ENCODE peak calls at places on chromosomes 13 and 19, in seven cellular contexts. Q, M, X, I, O, R and F are unnamed samples.

GRCh38 chr19:50537769-50538230 is 24.1 kb upstream of the ASPDH start:
- DNase-seq in M (peak; percentile 34), R (peak; percentile 74), Q (peak; percentile 67), O (peak; percentile 64), X (peak; percentile 77), I (peak; percentile 63), F (peak; percentile 26)

GRCh38 chr19:35908977-35909683 is 1.0 kb upstream of the TYROBP start:
- DNase-seq in O (peak; percentile 75), R (peak; percentile 72), I (peak; percentile 69), M (no peak), Q (no peak), X (no peak), F (no peak)

GRCh38 chr13:48570225-48570828 is 37.4 kb upstream of the RCBTB2 start:
- DNase-seq in Q (no peak), O (no peak), X (no peak), R (no peak), M (no peak), I (no peak), F (no peak)

GRCh38 chr13:110293037-110293436 is 13.9 kb downstream of the COL4A1 start:
- DNase-seq in Q (no peak), O (peak; percentile 55), I (no peak), X (no peak), M (no peak), R (no peak), F (no peak)

GRCh38 chr19:31534786-31535185 is 185.6 kb upstream of the TSHZ3 start:
- DNase-seq in I (no peak), O (peak; percentile 26), R (no peak), Q (no peak), M (no peak), X (no peak), F (no peak)

GRCh38 chr19:48249502-48250014 is 6.2 kb downstream of the CARD8 start:
- DNase-seq in X (no peak), M (no peak), R (peak; percentile 34), O (peak; percentile 72), I (peak; percentile 48), Q (no peak), F (no peak)

GRCh38 chr19:7533281-7533819 is 2.2 kb upstream of the PNPLA6 start:
- DNase-seq in Q (no peak), O (peak; percentile 66), X (peak; percentile 71), M (no peak), I (peak; percentile 70), R (peak; percentile 80), F (no peak)

GRCh38 chr13:68551701-68552522 is 1321.8 kb upstream of the PCDH9 start:
- DNase-seq in I (no peak), M (no peak), R (no peak), X (no peak), Q (no peak), O (no peak), F (no peak)

GRCh38 chr19:794989-795658 is 2.1 kb upstream of the PTBP1 start:
- DNase-seq in R (peak; percentile 60), Q (no peak), I (no peak), O (no peak), X (no peak), M (no peak), F (no peak)

GRCh38 chr19:45322311-45322710 is 364 bp downstream of the CKM start:
- DNase-seq in I (no peak), Q (no peak), M (no peak), O (no peak), X (no peak), R (peak; percentile 39), F (no peak)

GRCh38 chr19:9406798-9407352 is 28.5 kb downstream of the ZNF266 start:
- DNase-seq in M (peak; percentile 26), X (peak; percentile 88), O (peak; percentile 62), Q (no peak), R (peak; percentile 81), I (peak; percentile 77), F (peak; percentile 29)

GRCh38 chr19:46475976-46476375 is 4.6 kb upstream of the PNMA8A start:
- DNase-seq in R (no peak), O (no peak), I (no peak), X (peak; percentile 73), Q (no peak), M (no peak), F (no peak)

GRCh38 chr13:34942732-34943674 is 933 bp downstream of the NBEA start:
- DNase-seq in I (peak; percentile 56), Q (no peak), O (no peak), M (no peak), R (peak; percentile 18), X (no peak), F (no peak)

GRCh38 chr13:76745246-76746200 is 140.7 kb downstream of the KCTD12 start:
- DNase-seq in X (no peak), R (no peak), M (no peak), O (no peak), I (no peak), Q (no peak), F (no peak)

GRCh38 chr13:76725211-76725610 is 161.0 kb downstream of the KCTD12 start:
- DNase-seq in O (no peak), I (no peak), X (peak; percentile 66), M (no peak), Q (no peak), R (no peak), F (peak; percentile 57)

GRCh38 chr13:113613789-113614379 is 29.3 kb downstream of the TFDP1 start:
- DNase-seq in R (no peak), M (no peak), X (no peak), I (no peak), Q (no peak), O (no peak), F (no peak)

GRCh38 chr13:100382787-100383186 is 205.8 kb downstream of the GGACT start:
- DNase-seq in M (no peak), X (peak; percentile 72), R (no peak), I (no peak), Q (no peak), O (no peak), F (no peak)

GRCh38 chr13:41365636-41366035 is 54.6 kb downstream of the NAA16 start:
- DNase-seq in Q (no peak), M (no peak), R (no peak), X (no peak), O (no peak), I (no peak), F (no peak)

GRCh38 chr13:46864941-46865340 is 31.9 kb downstream of the HTR2A start:
- DNase-seq in I (no peak), O (no peak), X (no peak), Q (no peak), M (no peak), R (no peak), F (no peak)

GRCh38 chr19:3336680-3337523 is 29.5 kb upstream of the NFIC start:
- DNase-seq in R (peak; percentile 85), M (peak; percentile 84), X (peak; percentile 83), I (peak; percentile 94), O (peak; percentile 94), Q (peak; percentile 97), F (no peak)

GRCh38 chr13:45370922-45371406 is 30.0 kb upstream of the TPT1 start:
- DNase-seq in O (peak; percentile 78), M (peak; percentile 43), X (peak; percentile 75), Q (peak; percentile 71), I (peak; percentile 64), R (peak; percentile 80), F (peak; percentile 95)

DNA sequence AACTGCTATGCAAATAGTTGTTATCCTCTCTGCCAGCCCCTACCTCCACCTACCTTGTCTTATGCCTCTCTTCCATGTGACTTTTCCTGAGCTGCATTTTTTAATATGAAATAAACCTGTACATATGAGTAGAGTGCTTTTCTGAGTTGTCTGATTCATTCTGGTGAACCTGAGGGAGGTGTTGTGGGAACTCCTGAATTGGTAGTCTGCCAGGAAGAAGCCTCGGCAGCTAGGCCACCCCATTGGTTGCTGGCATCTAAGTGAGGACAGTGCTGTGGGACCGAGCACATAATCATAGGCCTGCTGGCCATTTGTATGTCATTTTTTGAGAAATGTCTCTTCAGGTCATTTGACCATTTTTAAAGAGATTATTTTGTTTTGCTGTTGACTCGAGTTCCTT is 1146.8 kb downstream of the UQCRFS1 start:
- DNase-seq in R (no peak), M (no peak), Q (no peak), O (no peak), X (no peak), I (no peak), F (no peak)
- H3K4me3 ChIP-seq in R (no peak overlapping the region), M (no peak overlapping the region), Q (no peak overlapping the region), O (no peak overlapping the region), X (no peak overlapping the region), I (no peak overlapping the region), F (no peak overlapping the region)

DNA sequence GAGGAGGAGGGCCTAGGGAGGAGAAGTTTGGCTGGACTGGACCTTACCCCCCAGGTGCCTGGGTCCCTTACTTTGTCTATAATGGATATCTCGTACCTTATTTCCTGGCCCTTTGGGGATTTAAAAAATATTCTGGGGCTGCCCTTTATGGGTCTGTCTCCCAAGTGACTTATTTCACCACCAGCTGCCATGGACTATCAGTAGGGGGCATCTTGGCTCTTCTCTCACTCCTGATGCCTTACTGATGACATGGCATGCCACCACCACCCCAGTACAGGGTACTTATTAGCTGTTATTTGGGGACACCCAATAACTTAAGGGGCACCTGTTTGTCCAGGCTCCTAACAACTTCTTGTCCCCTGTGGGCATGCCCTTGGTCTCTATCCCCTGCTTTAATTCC is 38.0 kb downstream of the NFIX start:
- DNase-seq in M (no peak), X (no peak), I (no peak), O (no peak), Q (no peak), R (no peak), F (no peak)
- TF ChIP-seq CTCF in M (peak; percentile 28), X (peak; percentile 24), I (no peak), O (no peak), Q (no peak), R (no peak), F (no peak)

DNA sequence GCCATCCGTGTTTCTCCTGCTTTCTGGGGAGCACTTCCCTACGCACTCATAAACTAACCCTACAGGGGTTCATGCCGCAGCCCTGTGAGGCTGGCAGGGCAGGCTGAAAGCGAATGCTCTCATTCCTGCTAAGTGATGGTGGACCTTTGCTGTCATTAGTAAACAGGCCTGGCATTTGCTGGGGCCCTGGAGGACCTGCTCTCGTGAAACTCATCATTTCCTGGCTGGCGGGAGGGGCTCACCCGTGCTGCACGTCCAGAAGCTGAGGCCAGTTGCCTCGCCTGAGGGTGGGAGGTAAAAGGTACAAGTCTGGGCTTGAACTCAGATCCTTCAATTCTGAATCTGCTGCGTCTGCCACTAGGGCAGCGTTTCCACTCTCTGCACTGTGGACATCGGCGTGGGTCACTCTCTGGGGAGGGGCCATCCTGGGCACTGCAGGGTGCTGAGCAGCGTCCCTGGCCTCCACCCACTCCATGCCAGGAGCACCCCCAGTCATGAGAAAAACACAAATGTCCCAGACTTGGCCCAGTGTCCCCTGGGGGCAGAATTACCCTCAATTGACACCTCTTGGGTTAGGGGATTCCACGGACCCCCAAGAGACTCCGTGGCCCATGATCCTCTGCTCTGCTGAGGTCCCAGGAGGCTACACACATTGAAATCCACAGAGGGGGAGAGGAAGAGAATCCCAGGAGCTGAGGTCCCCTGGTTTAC is 7.0 kb downstream of the MOB3A start:
- DNase-seq in I (no peak), X (peak; percentile 45), O (no peak), Q (no peak), R (no peak), M (no peak), F (no peak)
- H3K4me3 ChIP-seq in I (no peak overlapping the region), X (no peak overlapping the region), O (no peak overlapping the region), Q (no peak overlapping the region), R (no peak overlapping the region), M (no peak overlapping the region), F (no peak overlapping the region)

DNA sequence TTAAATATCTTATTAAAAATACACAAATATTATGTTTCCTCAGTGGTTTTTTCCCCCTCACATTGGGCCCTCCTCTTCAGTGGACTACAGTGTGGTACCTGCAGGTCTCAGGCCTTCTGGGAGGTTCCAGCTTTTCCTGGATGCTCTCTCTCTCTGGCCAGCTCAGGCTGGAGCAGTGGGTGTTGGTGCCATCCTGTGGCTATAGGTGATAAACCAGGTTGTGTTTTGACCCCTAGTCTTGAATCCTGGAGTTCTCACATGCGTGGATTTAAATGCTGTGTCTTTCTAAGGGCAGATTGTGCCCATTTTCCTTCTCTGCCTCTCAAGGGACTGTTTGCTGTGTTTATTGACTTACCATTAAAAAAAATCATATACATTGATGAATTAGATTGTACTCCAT is 41.2 kb upstream of the ZNF527 start:
- DNase-seq in X (peak; percentile 21), M (no peak), R (no peak), I (no peak), Q (no peak), O (no peak), F (no peak)
- TF ChIP-seq CTCF in X (peak; percentile 20), M (peak; percentile 29), R (no peak), I (no peak), Q (peak; percentile 14), O (no peak), F (no peak)